ENCODE peak calls at places on chromosomes 13 and 19, in four cellular contexts. One of them, this sample, is unnamed.

GRCh38 chr13:36130168-36130541 is 1.0 kb downstream of the DCLK1 start:
- DNase-seq in fibroblast of lung: no peak
- DNase-seq in left ventricle myocardium inferior: no peak
- DNase-seq in SK-N-SH: no peak
- DNase-seq in this sample: no peak

GRCh38 chr13:112587359-112587766 is 590 bp downstream of the TUBGCP3 start:
- DNase-seq in left ventricle myocardium inferior: peak; percentile 85
- DNase-seq in fibroblast of lung: peak; percentile 85
- DNase-seq in SK-N-SH: peak; percentile 95
- DNase-seq in this sample: peak; percentile 32

GRCh38 chr19:2246014-2246620 is 3.0 kb upstream of the AMH start:
- DNase-seq in SK-N-SH: no peak
- DNase-seq in fibroblast of lung: no peak
- DNase-seq in left ventricle myocardium inferior: no peak
- DNase-seq in this sample: no peak

GRCh38 chr13:30334663-30335386 is 27.5 kb upstream of the KATNAL1 start:
- DNase-seq in fibroblast of lung: no peak
- DNase-seq in SK-N-SH: peak; percentile 38
- DNase-seq in left ventricle myocardium inferior: no peak
- DNase-seq in this sample: peak; percentile 41

GRCh38 chr13:112351825-112352224 is 24.3 kb upstream of the SPACA7 start:
- DNase-seq in left ventricle myocardium inferior: no peak
- DNase-seq in SK-N-SH: no peak
- DNase-seq in fibroblast of lung: no peak
- DNase-seq in this sample: no peak

GRCh38 chr19:858284-858683 is 1.2 kb upstream of the CFD start:
- DNase-seq in SK-N-SH: no peak
- DNase-seq in fibroblast of lung: no peak
- DNase-seq in left ventricle myocardium inferior: no peak
- DNase-seq in this sample: no peak

GRCh38 chr19:45161715-45162463 is 1.1 kb upstream of the NKPD1 start:
- DNase-seq in SK-N-SH: peak; percentile 89
- DNase-seq in fibroblast of lung: peak; percentile 31
- DNase-seq in left ventricle myocardium inferior: no peak
- DNase-seq in this sample: no peak

GRCh38 chr19:3667766-3668165 is 32.5 kb downstream of the PIP5K1C start:
- DNase-seq in left ventricle myocardium inferior: no peak
- DNase-seq in SK-N-SH: no peak
- DNase-seq in fibroblast of lung: no peak
- DNase-seq in this sample: no peak

GRCh38 chr13:35920816-35921215 is 210.4 kb downstream of the DCLK1 start:
- DNase-seq in SK-N-SH: no peak
- DNase-seq in fibroblast of lung: no peak
- DNase-seq in left ventricle myocardium inferior: no peak
- DNase-seq in this sample: no peak

GRCh38 chr13:42110410-42111155 is 62.1 kb downstream of the DGKH start:
- DNase-seq in SK-N-SH: peak; percentile 55
- DNase-seq in fibroblast of lung: peak; percentile 87
- DNase-seq in left ventricle myocardium inferior: no peak
- DNase-seq in this sample: peak; percentile 30

GRCh38 chr19:14494910-14495677 is 833 bp downstream of the GIPC1 start:
- DNase-seq in left ventricle myocardium inferior: no peak
- DNase-seq in fibroblast of lung: no peak
- DNase-seq in SK-N-SH: peak; percentile 37
- DNase-seq in this sample: no peak

DNA sequence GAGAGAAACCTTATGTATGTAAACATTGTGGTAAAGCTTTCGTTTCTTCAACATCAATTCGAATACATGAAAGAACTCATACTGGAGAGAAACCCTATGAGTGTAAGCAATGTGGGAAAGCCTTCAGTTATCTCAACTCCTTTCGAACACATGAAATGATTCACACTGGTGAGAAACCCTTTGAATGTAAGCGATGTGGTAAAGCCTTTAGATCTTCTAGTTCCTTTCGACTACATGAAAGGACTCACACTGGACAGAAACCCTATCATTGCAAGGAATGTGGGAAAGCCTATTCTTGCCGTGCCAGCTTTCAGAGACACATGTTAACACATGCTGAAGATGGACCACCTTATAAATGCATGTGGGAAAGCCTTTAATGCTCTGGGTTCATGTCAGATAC is 24.7 kb downstream of the ZNF136 start:
- DNase-seq in SK-N-SH: no peak
- DNase-seq in fibroblast of lung: peak; percentile 14
- DNase-seq in left ventricle myocardium inferior: no peak
- DNase-seq in this sample: no peak
- H3K9me3 ChIP-seq in SK-N-SH: peaks cover 43% of the 10 kb centered on the region
- H3K9me3 ChIP-seq in fibroblast of lung: peaks cover 7% of the 10 kb centered on the region
- H3K9me3 ChIP-seq in left ventricle myocardium inferior: peaks cover 95% of the 10 kb centered on the region
- H3K9me3 ChIP-seq in this sample: peaks cover 32% of the 10 kb centered on the region

GRCh38 chr19:47429140-47429793 is 9.9 kb upstream of the MEIS3 start:
- DNase-seq in left ventricle myocardium inferior: no peak
- DNase-seq in SK-N-SH: no peak
- DNase-seq in fibroblast of lung: no peak
- DNase-seq in this sample: no peak
- H3K4me3 ChIP-seq in left ventricle myocardium inferior: no peak overlapping the region
- H3K4me3 ChIP-seq in SK-N-SH: no peak overlapping the region
- H3K4me3 ChIP-seq in fibroblast of lung: no peak overlapping the region
- H3K4me3 ChIP-seq in this sample: no peak overlapping the region

GRCh38 chr19:55687281-55688172 is 12.5 kb downstream of the EPN1 start:
- DNase-seq in SK-N-SH: no peak
- DNase-seq in left ventricle myocardium inferior: peak; percentile 13
- DNase-seq in fibroblast of lung: no peak
- DNase-seq in this sample: no peak
- H3K4me1 ChIP-seq in SK-N-SH: no peaks in the 10 kb centered on the region
- H3K4me1 ChIP-seq in left ventricle myocardium inferior: peaks cover 36% of the 10 kb centered on the region
- H3K4me1 ChIP-seq in fibroblast of lung: no peaks in the 10 kb centered on the region
- H3K4me1 ChIP-seq in this sample: no peaks in the 10 kb centered on the region

GRCh38 chr19:51808333-51808986 is 13.5 kb downstream of the FPR3 start:
- DNase-seq in SK-N-SH: peak; percentile 7
- DNase-seq in fibroblast of lung: peak; percentile 60
- DNase-seq in left ventricle myocardium inferior: no peak
- DNase-seq in this sample: no peak

GRCh38 chr19:51807925-51808324 is 13.0 kb downstream of the FPR3 start:
- DNase-seq in left ventricle myocardium inferior: no peak
- DNase-seq in SK-N-SH: no peak
- DNase-seq in fibroblast of lung: no peak
- DNase-seq in this sample: no peak

GRCh38 chr19:51810228-51810627 is 15.3 kb downstream of the FPR3 start:
- DNase-seq in left ventricle myocardium inferior: no peak
- DNase-seq in SK-N-SH: no peak
- DNase-seq in fibroblast of lung: no peak
- DNase-seq in this sample: no peak

GRCh38 chr19:51811344-51811743 is 16.4 kb downstream of the FPR3 start:
- DNase-seq in SK-N-SH: no peak
- DNase-seq in left ventricle myocardium inferior: peak; percentile 39
- DNase-seq in fibroblast of lung: no peak
- DNase-seq in this sample: no peak

GRCh38 chr19:51809787-51810186 is 14.8 kb downstream of the FPR3 start:
- DNase-seq in left ventricle myocardium inferior: no peak
- DNase-seq in fibroblast of lung: no peak
- DNase-seq in SK-N-SH: no peak
- DNase-seq in this sample: no peak
- H3K9me3 ChIP-seq in left ventricle myocardium inferior: no peaks in the 10 kb centered on the region
- H3K9me3 ChIP-seq in fibroblast of lung: no peaks in the 10 kb centered on the region
- H3K9me3 ChIP-seq in SK-N-SH: no peaks in the 10 kb centered on the region
- H3K9me3 ChIP-seq in this sample: no peaks in the 10 kb centered on the region

GRCh38 chr13:110008816-110009215 is 222.4 kb upstream of the IRS2 start:
- DNase-seq in SK-N-SH: no peak
- DNase-seq in fibroblast of lung: no peak
- DNase-seq in left ventricle myocardium inferior: no peak
- DNase-seq in this sample: no peak

GRCh38 chr13:110006304-110006703 is 219.9 kb upstream of the IRS2 start:
- DNase-seq in left ventricle myocardium inferior: no peak
- DNase-seq in SK-N-SH: no peak
- DNase-seq in fibroblast of lung: no peak
- DNase-seq in this sample: no peak

GRCh38 chr13:110014719-110015118 is 228.3 kb upstream of the IRS2 start:
- DNase-seq in fibroblast of lung: peak; percentile 75
- DNase-seq in SK-N-SH: no peak
- DNase-seq in left ventricle myocardium inferior: no peak
- DNase-seq in this sample: no peak

GRCh38 chr13:110012102-110012739 is 225.8 kb upstream of the IRS2 start:
- DNase-seq in SK-N-SH: no peak
- DNase-seq in left ventricle myocardium inferior: no peak
- DNase-seq in fibroblast of lung: peak; percentile 92
- DNase-seq in this sample: no peak

GRCh38 chr13:110010433-110011135 is 224.2 kb upstream of the IRS2 start:
- DNase-seq in left ventricle myocardium inferior: no peak
- DNase-seq in SK-N-SH: no peak
- DNase-seq in fibroblast of lung: peak; percentile 45
- DNase-seq in this sample: no peak
- H3K4me3 ChIP-seq in left ventricle myocardium inferior: no peak overlapping the region
- H3K4me3 ChIP-seq in SK-N-SH: no peak overlapping the region
- H3K4me3 ChIP-seq in fibroblast of lung: no peak overlapping the region
- H3K4me3 ChIP-seq in this sample: no peak overlapping the region

GRCh38 chr13:51645154-51645650 is 60.9 kb downstream of the WDFY2 start:
- DNase-seq in fibroblast of lung: peak; percentile 90
- DNase-seq in left ventricle myocardium inferior: no peak
- DNase-seq in SK-N-SH: no peak
- DNase-seq in this sample: peak; percentile 73

GRCh38 chr13:51646041-51646670 is 61.9 kb downstream of the WDFY2 start:
- DNase-seq in left ventricle myocardium inferior: no peak
- DNase-seq in fibroblast of lung: no peak
- DNase-seq in SK-N-SH: no peak
- DNase-seq in this sample: peak; percentile 36

GRCh38 chr13:51644649-51645048 is 60.4 kb downstream of the WDFY2 start:
- DNase-seq in SK-N-SH: no peak
- DNase-seq in left ventricle myocardium inferior: no peak
- DNase-seq in fibroblast of lung: peak; percentile 40
- DNase-seq in this sample: no peak

GRCh38 chr13:51643882-51644281 is 59.6 kb downstream of the WDFY2 start:
- DNase-seq in SK-N-SH: no peak
- DNase-seq in left ventricle myocardium inferior: no peak
- DNase-seq in fibroblast of lung: peak; percentile 90
- DNase-seq in this sample: no peak

DNA sequence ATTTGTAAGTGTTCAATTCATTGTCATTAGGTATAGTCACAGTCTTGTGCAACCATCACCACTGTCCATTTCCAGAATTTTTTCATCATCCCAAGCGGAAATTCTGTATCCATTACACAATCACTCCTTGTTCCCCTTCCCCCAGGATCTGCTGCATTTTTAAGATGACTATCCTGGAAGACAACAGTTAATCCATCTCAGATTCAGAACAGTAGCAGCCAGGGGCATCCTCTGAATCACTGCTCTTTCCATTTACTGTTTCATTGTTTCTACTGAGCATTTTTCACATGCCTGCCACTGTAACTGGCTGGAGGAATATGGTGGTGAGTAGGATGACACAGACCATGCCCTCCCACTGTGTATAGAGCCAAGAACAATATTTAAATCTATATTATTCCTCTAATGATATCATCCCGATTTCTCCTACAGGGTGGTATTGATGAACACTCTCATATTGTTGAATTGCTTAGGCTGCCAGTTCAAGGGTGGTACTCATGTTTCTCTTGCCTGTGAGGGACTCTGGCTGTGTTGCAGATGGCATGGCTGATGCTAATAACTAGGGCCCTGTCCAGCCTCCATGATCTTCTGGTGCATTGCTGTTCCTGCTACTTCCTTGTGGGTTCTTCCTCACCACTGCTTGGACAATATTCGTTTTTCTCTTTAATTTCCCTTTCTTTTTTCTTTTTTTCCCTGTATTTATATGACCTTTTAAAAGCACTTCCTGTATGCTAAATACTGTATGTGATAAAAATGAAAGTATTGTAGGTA is 59.0 kb downstream of the WDFY2 start:
- DNase-seq in SK-N-SH: no peak
- DNase-seq in left ventricle myocardium inferior: no peak
- DNase-seq in fibroblast of lung: peak; percentile 81
- DNase-seq in this sample: no peak
- H3K4me1 ChIP-seq in SK-N-SH: peaks cover 51% of the 10 kb centered on the region
- H3K4me1 ChIP-seq in left ventricle myocardium inferior: peaks cover 59% of the 10 kb centered on the region
- H3K4me1 ChIP-seq in fibroblast of lung: peaks cover 20% of the 10 kb centered on the region
- H3K4me1 ChIP-seq in this sample: peaks cover 26% of the 10 kb centered on the region

GRCh38 chr19:52391135-52391534 is 6.5 kb upstream of the ZNF528 start:
- DNase-seq in left ventricle myocardium inferior: no peak
- DNase-seq in fibroblast of lung: no peak
- DNase-seq in SK-N-SH: no peak
- DNase-seq in this sample: no peak
- H3K9me3 ChIP-seq in left ventricle myocardium inferior: peaks cover 96% of the 10 kb centered on the region
- H3K9me3 ChIP-seq in fibroblast of lung: peaks cover 1% of the 10 kb centered on the region
- H3K9me3 ChIP-seq in SK-N-SH: peaks cover 13% of the 10 kb centered on the region
- H3K9me3 ChIP-seq in this sample: peaks cover 73% of the 10 kb centered on the region

GRCh38 chr19:57477191-57478008 is at the start of gene ZNF772:
- DNase-seq in fibroblast of lung: peak; percentile 92
- DNase-seq in SK-N-SH: peak; percentile 88
- DNase-seq in left ventricle myocardium inferior: peak; percentile 92
- DNase-seq in this sample: peak; percentile 55

GRCh38 chr19:57473646-57474045 is 3.7 kb downstream of the ZNF772 start:
- DNase-seq in SK-N-SH: no peak
- DNase-seq in left ventricle myocardium inferior: no peak
- DNase-seq in fibroblast of lung: peak; percentile 34
- DNase-seq in this sample: no peak
- H3K4me3 ChIP-seq in SK-N-SH: no peak overlapping the region
- H3K4me3 ChIP-seq in left ventricle myocardium inferior: no peak overlapping the region
- H3K4me3 ChIP-seq in fibroblast of lung: no peak overlapping the region
- H3K4me3 ChIP-seq in this sample: no peak overlapping the region

This sample was measured in naive thymus-derived CD4-positive, alpha-beta T cell.